ENCODE peak calls at places on chromosomes 16 and 17, in eight cellular contexts. X is HCT116, C is HepG2, K is GM12878, Q is H1, J is GM23338, I is endothelial cell of umbilical vein, O is K562. A is an unnamed sample.

GRCh38 chr16:50836121-50836541 is 94.2 kb downstream of the CYLD start:
- DNase-seq in X (no peak), C (no peak), K (no peak), Q (no peak), J (no peak), I (no peak), O (no peak), A (no peak)

GRCh38 chr16:82313754-82314153 is 143.7 kb upstream of the MPHOSPH6 start:
- DNase-seq in X (no peak), C (no peak), K (no peak), Q (no peak), J (no peak), I (no peak), O (no peak), A (no peak)

GRCh38 chr17:6455321-6455705 is 11.1 kb downstream of the PIMREG start:
- DNase-seq in X (no peak), C (no peak), K (no peak), Q (no peak), J (peak), I (no peak), O (no peak), A (no peak)

GRCh38 chr17:57834146-57834741 is 15.6 kb downstream of the MRPS23 start:
- DNase-seq in X (no peak), C (no peak), K (no peak), Q (peak), J (peak), I (no peak), O (no peak), A (no peak)

GRCh38 chr17:81448442-81448841 is 53.2 kb downstream of the BAHCC1 start:
- DNase-seq in X (no peak), C (no peak), K (no peak), Q (no peak), J (no peak), I (no peak), O (no peak), A (no peak)

GRCh38 chr17:32525116-32525515 is 38.3 kb downstream of the CDK5R1 start:
- DNase-seq in X (no peak), C (no peak), K (no peak), Q (no peak), J (no peak), I (no peak), O (no peak), A (no peak)

GRCh38 chr17:66405836-66406679 is 103.6 kb downstream of the PRKCA start:
- DNase-seq in X (no peak), C (no peak), K (no peak), Q (no peak), J (no peak), I (peak), O (no peak), A (no peak)

GRCh38 chr17:14294876-14295275 is 6.0 kb upstream of the HS3ST3B1 start:
- DNase-seq in X (no peak), C (no peak), K (no peak), Q (no peak), J (peak), I (no peak), O (peak), A (no peak)

GRCh38 chr16:60558936-60559335 is 1477.3 kb downstream of the CDH8 start:
- DNase-seq in X (no peak), C (no peak), K (no peak), Q (no peak), J (no peak), I (no peak), O (no peak), A (no peak)

GRCh38 chr17:48540213-48540612 is 4.7 kb downstream of the HOXB2 start:
- DNase-seq in X (no peak), C (no peak), K (no peak), Q (no peak), J (peak), I (no peak), O (no peak), A (no peak)

GRCh38 chr16:78122774-78123315 is 23.4 kb downstream of the WWOX start:
- DNase-seq in X (peak), C (peak), K (no peak), Q (no peak), J (peak), I (peak), O (peak), A (no peak)

GRCh38 chr17:21095735-21096134 is 31.0 kb upstream of the DHRS7B start:
- DNase-seq in X (no peak), C (no peak), K (no peak), Q (no peak), J (peak), I (no peak), O (no peak), A (no peak)

GRCh38 chr16:4933871-4934395 is 3.0 kb downstream of the PPL start:
- DNase-seq in X (no peak), C (no peak), K (no peak), Q (no peak), J (no peak), I (no peak), O (no peak), A (no peak)

GRCh38 chr16:23847938-23848337 is 12.2 kb downstream of the PRKCB start:
- DNase-seq in X (no peak), C (no peak), K (no peak), Q (no peak), J (no peak), I (no peak), O (peak), A (no peak)

GRCh38 chr17:66904760-66905637 is 59.5 kb upstream of the CACNG4 start:
- DNase-seq in X (no peak), C (peak), K (no peak), Q (no peak), J (no peak), I (peak), O (no peak), A (no peak)

GRCh38 chr16:89863741-89864391 is 9.5 kb upstream of the TCF25 start:
- DNase-seq in X (no peak), C (no peak), K (peak), Q (no peak), J (no peak), I (peak), O (no peak), A (no peak)

GRCh38 chr17:32586666-32587065 is 99.9 kb downstream of the CDK5R1 start:
- DNase-seq in X (no peak), C (no peak), K (no peak), Q (no peak), J (no peak), I (no peak), O (no peak), A (no peak)

GRCh38 chr17:44084131-44084538 is 13.6 kb downstream of the G6PC3 start:
- DNase-seq in X (no peak), C (no peak), K (no peak), Q (no peak), J (peak), I (no peak), O (peak), A (no peak)

GRCh38 chr16:11456741-11457140 is 111.5 kb downstream of the RMI2 start:
- DNase-seq in X (no peak), C (no peak), K (no peak), Q (no peak), J (no peak), I (no peak), O (no peak), A (no peak)

GRCh38 chr17:63446981-63447687 is 1.0 kb upstream of the CYB561 start:
- DNase-seq in X (no peak), C (no peak), K (no peak), Q (no peak), J (peak), I (peak), O (peak), A (peak)

GRCh38 chr16:138049-138417 is 440 bp downstream of the NPRL3 start:
- DNase-seq in X (no peak), C (no peak), K (no peak), Q (no peak), J (peak), I (peak), O (peak), A (no peak)

GRCh38 chr17:19456016-19456927 is 45.2 kb downstream of the RNF112 start:
- DNase-seq in X (no peak), C (no peak), K (no peak), Q (no peak), J (no peak), I (no peak), O (no peak), A (no peak)

GRCh38 chr17:40075216-40076100 is 12.7 kb downstream of the THRA start:
- DNase-seq in X (no peak), C (peak), K (no peak), Q (peak), J (peak), I (peak), O (peak), A (no peak)

GRCh38 chr16:47392114-47392513 is 68.7 kb downstream of the ITFG1 start:
- DNase-seq in X (peak), C (peak), K (peak), Q (no peak), J (no peak), I (no peak), O (peak), A (no peak)

GRCh38 chr16:57352636-57353047 is 5.9 kb upstream of the CCL22 start:
- DNase-seq in X (no peak), C (no peak), K (no peak), Q (no peak), J (no peak), I (no peak), O (no peak), A (no peak)

GRCh38 chr17:66276328-66276937 is 26.0 kb upstream of the PRKCA start:
- DNase-seq in X (no peak), C (peak), K (no peak), Q (no peak), J (no peak), I (peak), O (no peak), A (no peak)

GRCh38 chr17:46785696-46786095 is 32.8 kb downstream of the WNT3 start:
- DNase-seq in X (no peak), C (no peak), K (no peak), Q (no peak), J (peak), I (no peak), O (no peak), A (no peak)

GRCh38 chr16:57690782-57691471 is 3.7 kb upstream of the DRC7 start:
- DNase-seq in X (no peak), C (no peak), K (no peak), Q (no peak), J (no peak), I (no peak), O (peak), A (no peak)

GRCh38 chr16:58741166-58741565 is 7.0 kb upstream of the GOT2 start:
- DNase-seq in X (no peak), C (no peak), K (no peak), Q (no peak), J (no peak), I (no peak), O (no peak), A (no peak)

GRCh38 chr17:69213059-69213813 is 15.4 kb downstream of the ABCA10 start:
- DNase-seq in X (no peak), C (no peak), K (no peak), Q (peak), J (peak), I (no peak), O (no peak), A (no peak)

GRCh38 chr16:2295056-2295798 is 27.3 kb upstream of the RNPS1 start:
- DNase-seq in X (no peak), C (no peak), K (peak), Q (no peak), J (no peak), I (no peak), O (no peak), A (no peak)

GRCh38 chr17:269616-270514 is 82.7 kb downstream of the RPH3AL start:
- DNase-seq in X (no peak), C (no peak), K (no peak), Q (no peak), J (no peak), I (no peak), O (no peak), A (no peak)

GRCh38 chr16:79310734-79311133 is 289.8 kb downstream of the MAF start:
- DNase-seq in X (no peak), C (no peak), K (no peak), Q (no peak), J (no peak), I (no peak), O (no peak), A (no peak)

GRCh38 chr17:31392002-31392855 is 754 bp downstream of the RAB11FIP4 start:
- DNase-seq in X (no peak), C (no peak), K (no peak), Q (no peak), J (peak), I (no peak), O (no peak), A (no peak)
- H3K4me3 ChIP-seq in X (no peak), C (no peak), K (no peak), Q (peak), J (peak), I (no peak), O (no peak), A (peak)

DNA sequence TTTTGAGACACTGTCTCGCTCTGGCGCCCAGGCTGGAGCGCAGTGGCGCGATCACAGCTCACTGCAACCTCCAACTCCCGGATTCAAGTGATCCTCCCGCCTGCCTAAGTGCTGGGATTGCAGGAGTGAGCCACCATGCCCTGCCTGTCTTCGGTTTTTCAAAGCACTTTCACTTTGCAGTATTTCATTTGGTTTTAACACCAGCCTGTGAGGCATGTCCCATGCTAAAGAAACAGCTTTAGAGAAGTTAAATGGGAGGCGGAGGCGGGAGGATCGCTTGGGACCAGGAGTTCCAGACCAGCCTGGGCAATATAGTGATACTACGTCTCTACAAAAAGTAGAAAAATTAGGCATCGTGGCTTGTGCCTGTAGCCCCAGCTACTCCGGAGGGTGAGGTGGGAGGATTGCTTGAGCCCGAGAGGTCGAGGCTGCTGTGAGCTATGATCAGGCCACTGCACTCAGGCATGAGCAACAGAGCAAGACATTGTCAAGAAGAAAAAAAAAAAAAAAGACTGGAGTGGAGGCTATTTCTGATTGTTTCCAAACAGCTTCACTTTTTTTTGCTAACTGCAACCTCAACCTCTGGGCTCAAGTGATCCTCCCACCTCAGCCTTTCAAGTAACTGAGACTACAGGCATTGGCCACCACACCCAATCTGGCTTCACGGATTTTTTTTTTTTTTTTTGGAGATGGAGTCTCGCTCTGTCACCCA is 1.3 kb downstream of the METTL23 start:
- DNase-seq in X (no peak), C (no peak), K (peak), Q (no peak), J (no peak), I (peak), O (no peak), A (no peak)
- TF ChIP-seq POLR2AphosphoS5 in X (no peak), C (no peak), K (no peak), Q (no peak), J (no peak), I (no peak), O (no peak), A (no peak)

GRCh38 chr17:76079577-76080206 is 710 bp downstream of the ZACN start:
- DNase-seq in X (no peak), C (no peak), K (no peak), Q (no peak), J (peak), I (no peak), O (peak), A (no peak)
- TF ChIP-seq EZH2 in X (no peak), C (no peak), K (no peak), Q (peak), J (no peak), I (peak), O (no peak), A (no peak)

GRCh38 chr17:5164465-5164864 is 27.2 kb downstream of the ZNF594 start:
- DNase-seq in X (no peak), C (no peak), K (no peak), Q (no peak), J (no peak), I (no peak), O (no peak), A (no peak)
- H3K4me3 ChIP-seq in X (no peak), C (no peak), K (no peak), Q (no peak), J (no peak), I (no peak), O (no peak), A (no peak)

DNA sequence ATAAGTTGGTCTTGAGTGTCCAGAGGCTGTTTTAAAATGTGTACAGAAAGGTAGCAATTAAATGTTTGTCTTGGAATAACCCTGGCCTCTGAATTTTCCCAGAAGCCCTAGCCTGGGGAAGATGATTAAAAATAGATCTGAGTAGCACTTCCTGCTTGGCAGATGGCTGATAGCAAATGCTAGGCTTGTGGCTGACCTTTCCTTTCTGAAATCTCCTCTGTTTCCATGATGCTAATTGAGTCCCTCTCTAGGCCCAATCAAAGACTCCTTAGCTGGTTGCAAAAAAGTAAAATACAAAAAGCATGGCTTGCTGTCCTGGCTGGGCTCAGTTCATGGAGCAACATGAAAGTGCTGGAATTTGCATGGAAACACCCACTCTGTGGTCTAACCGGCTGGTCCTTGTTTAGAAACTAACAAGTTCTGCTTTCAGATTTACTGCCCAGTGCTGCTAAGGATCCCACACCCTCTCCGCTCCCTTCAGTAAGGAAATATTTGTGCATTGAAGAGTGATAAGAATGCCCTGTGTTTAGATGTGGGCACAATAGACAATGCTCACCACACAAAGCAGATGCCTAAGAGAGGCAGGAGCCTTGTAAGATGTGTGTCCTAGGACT is 40.8 kb downstream of the YPEL2 start:
- DNase-seq in X (no peak), C (no peak), K (peak), Q (no peak), J (no peak), I (peak), O (no peak), A (no peak)
- TF ChIP-seq POLR2AphosphoS5 in X (no peak), C (no peak), K (no peak), Q (no peak), J (no peak), I (no peak), O (no peak), A (no peak)

GRCh38 chr17:49967205-49967604 is 1.8 kb upstream of the DLX4 start:
- DNase-seq in X (no peak), C (no peak), K (no peak), Q (no peak), J (no peak), I (no peak), O (no peak), A (no peak)
- TF ChIP-seq EZH2 in X (no peak), C (no peak), K (no peak), Q (peak), J (no peak), I (no peak), O (no peak), A (no peak)

DNA sequence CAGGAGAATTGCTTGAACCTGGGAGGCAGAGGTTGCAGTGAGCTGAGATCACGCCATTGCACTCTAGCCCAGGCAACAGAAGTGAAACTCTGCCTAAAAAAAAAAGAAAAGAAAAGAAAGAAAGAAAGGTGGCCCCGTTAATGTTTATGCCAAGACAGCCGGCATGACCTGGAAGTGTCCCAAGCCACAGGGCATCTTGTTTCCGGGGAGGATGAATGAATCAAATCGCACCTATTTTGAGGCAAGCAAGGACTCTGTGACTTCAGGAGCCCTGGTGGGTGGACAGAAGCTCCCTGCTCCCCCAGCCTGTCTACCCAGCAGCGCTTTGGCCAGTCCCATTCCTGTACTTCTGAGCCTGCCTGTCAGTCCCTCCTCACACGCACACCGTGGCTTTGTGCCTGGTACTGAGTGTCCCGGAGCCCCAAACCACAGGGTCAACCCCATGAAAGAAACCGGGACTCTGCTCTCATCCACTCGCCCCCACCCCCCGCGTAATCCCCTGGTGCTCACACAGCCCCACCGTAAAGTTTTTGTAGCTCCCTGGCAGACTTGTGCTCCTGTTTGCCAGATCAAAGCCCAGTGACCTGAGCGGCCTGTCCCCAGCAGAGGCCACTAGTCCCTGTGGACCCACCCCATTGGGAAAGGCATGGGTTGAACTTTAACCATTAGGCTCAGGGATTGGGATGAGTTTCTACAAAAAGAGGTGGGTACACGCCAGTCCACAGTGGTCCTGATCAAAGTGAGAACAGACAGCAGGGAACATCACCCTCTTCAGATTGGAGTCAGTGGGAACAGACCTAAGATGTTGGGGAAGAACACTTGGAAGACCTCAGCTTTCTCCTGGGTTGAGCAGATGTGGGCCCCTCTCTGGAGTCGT is 19.3 kb downstream of the CD2BP2 start:
- DNase-seq in X (no peak), C (peak), K (peak), Q (no peak), J (no peak), I (no peak), O (no peak), A (no peak)
- H3K4me3 ChIP-seq in X (peak), C (peak), K (peak), Q (no peak), J (peak), I (peak), O (peak), A (peak)

GRCh38 chr16:67935402-67936123 is 1.1 kb downstream of the PSMB10 start:
- DNase-seq in X (peak), C (peak), K (peak), Q (peak), J (peak), I (peak), O (peak), A (no peak)
- TF ChIP-seq POLR2AphosphoS5 in X (peak), C (peak), K (peak), Q (peak), J (peak), I (peak), O (peak), A (peak)

DNA sequence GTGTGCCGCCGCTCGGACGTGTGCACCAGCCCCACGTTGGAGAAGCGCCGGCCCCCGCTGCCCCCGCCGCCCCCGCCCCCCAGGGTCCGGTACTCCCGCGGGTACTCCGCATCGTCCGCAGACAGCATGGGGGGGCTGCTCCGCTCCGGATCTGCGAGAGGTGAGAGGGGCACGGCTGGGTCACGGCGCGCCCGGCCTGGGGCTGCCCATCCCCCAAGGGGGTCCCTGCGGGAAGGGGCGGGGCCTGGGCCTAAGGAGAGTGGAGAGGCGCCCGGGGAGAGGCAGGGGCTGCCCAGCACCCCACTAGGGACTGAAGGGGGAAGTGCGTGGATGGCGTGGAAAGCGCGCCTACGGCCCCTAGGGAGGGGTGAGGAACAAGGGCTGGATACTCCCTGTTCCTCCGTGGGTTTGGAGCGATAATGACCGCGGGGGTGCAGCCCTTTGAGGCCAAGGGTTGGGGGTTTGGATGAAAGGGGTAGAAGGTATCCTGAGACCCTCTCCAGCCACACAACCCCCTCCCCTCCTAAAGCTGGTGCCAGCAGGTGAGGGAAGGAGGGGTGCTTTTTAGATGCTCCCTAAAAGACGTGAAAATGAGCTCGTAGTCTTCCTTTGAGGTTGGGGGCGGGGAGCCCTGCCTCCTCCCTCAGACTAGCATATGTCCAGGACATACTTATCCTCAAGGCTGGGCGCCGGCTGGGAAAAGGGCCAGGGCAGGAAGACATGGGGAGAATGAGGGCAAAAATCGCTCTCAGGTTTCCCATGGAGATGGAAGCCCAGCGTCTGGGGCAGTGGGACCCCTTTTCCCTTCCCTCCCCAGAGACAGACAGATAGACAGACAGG is 26.9 kb downstream of the SRCIN1 start:
- DNase-seq in X (no peak), C (no peak), K (no peak), Q (no peak), J (no peak), I (no peak), O (no peak), A (no peak)
- TF ChIP-seq EZH2 in X (no peak), C (no peak), K (no peak), Q (peak), J (no peak), I (no peak), O (no peak), A (no peak)